ENCODE peak calls at places on chromosomes 7 and 10, in seven cellular contexts. One of them, this sample, is unnamed. For H3K9me3 and H3K4me1, the result is how much of the 10 kb centered on the place peaks cover.

GRCh38 chr10:99528867-99529285 is 3.9 kb upstream of the NKX2-3 start:
- DNase-seq in GM12878: no peak
- DNase-seq in endothelial cell of umbilical vein: peak
- DNase-seq in lower lobe of right lung: no peak
- DNase-seq in heart right ventricle: no peak
- DNase-seq in IMR-90: no peak
- DNase-seq in PC-3: no peak
- DNase-seq in this sample: no peak

GRCh38 chr7:36360244-36360643 is 29.4 kb upstream of the ANLN start:
- DNase-seq in IMR-90: no peak
- DNase-seq in GM12878: no peak
- DNase-seq in lower lobe of right lung: no peak
- DNase-seq in endothelial cell of umbilical vein: no peak
- DNase-seq in heart right ventricle: no peak
- DNase-seq in PC-3: no peak
- DNase-seq in this sample: no peak

GRCh38 chr10:31384589-31384949 is 65.6 kb downstream of the ZEB1 start:
- DNase-seq in heart right ventricle: no peak
- DNase-seq in lower lobe of right lung: no peak
- DNase-seq in GM12878: no peak
- DNase-seq in endothelial cell of umbilical vein: peak
- DNase-seq in PC-3: peak
- DNase-seq in IMR-90: peak
- DNase-seq in this sample: no peak

GRCh38 chr10:115968236-115968635 is 304.8 kb downstream of the GFRA1 start:
- DNase-seq in lower lobe of right lung: no peak
- DNase-seq in GM12878: no peak
- DNase-seq in heart right ventricle: no peak
- DNase-seq in endothelial cell of umbilical vein: no peak
- DNase-seq in PC-3: no peak
- DNase-seq in IMR-90: no peak
- DNase-seq in this sample: no peak

GRCh38 chr10:119162693-119163092 is 2.8 kb downstream of the SFXN4 start:
- DNase-seq in lower lobe of right lung: no peak
- DNase-seq in heart right ventricle: no peak
- DNase-seq in PC-3: no peak
- DNase-seq in IMR-90: no peak
- DNase-seq in endothelial cell of umbilical vein: no peak
- DNase-seq in GM12878: no peak
- DNase-seq in this sample: no peak

GRCh38 chr10:11049772-11050171 is 32.1 kb downstream of the CELF2 start:
- DNase-seq in IMR-90: no peak
- DNase-seq in GM12878: no peak
- DNase-seq in PC-3: no peak
- DNase-seq in endothelial cell of umbilical vein: no peak
- DNase-seq in lower lobe of right lung: no peak
- DNase-seq in heart right ventricle: no peak
- DNase-seq in this sample: no peak

GRCh38 chr7:155534691-155535090 is 11.7 kb downstream of the CNPY1 start:
- DNase-seq in PC-3: no peak
- DNase-seq in lower lobe of right lung: no peak
- DNase-seq in GM12878: no peak
- DNase-seq in endothelial cell of umbilical vein: no peak
- DNase-seq in heart right ventricle: no peak
- DNase-seq in IMR-90: no peak
- DNase-seq in this sample: no peak

GRCh38 chr7:98869374-98870070 is at the start of gene TMEM130:
- DNase-seq in IMR-90: no peak
- DNase-seq in endothelial cell of umbilical vein: no peak
- DNase-seq in heart right ventricle: no peak
- DNase-seq in PC-3: no peak
- DNase-seq in GM12878: no peak
- DNase-seq in lower lobe of right lung: peak
- DNase-seq in this sample: no peak

GRCh38 chr7:150322114-150322832 is 882 bp upstream of the LRRC61 start:
- DNase-seq in heart right ventricle: no peak
- DNase-seq in GM12878: no peak
- DNase-seq in endothelial cell of umbilical vein: no peak
- DNase-seq in IMR-90: no peak
- DNase-seq in PC-3: no peak
- DNase-seq in lower lobe of right lung: no peak
- DNase-seq in this sample: peak

GRCh38 chr10:43190775-43191174 is 52.5 kb downstream of the CSGALNACT2 start:
- DNase-seq in GM12878: no peak
- DNase-seq in heart right ventricle: no peak
- DNase-seq in PC-3: no peak
- DNase-seq in endothelial cell of umbilical vein: no peak
- DNase-seq in lower lobe of right lung: no peak
- DNase-seq in IMR-90: peak
- DNase-seq in this sample: no peak

GRCh38 chr10:90162464-90162863 is 461.1 kb downstream of the KIF20B start:
- DNase-seq in endothelial cell of umbilical vein: no peak
- DNase-seq in IMR-90: peak
- DNase-seq in heart right ventricle: no peak
- DNase-seq in GM12878: no peak
- DNase-seq in PC-3: no peak
- DNase-seq in lower lobe of right lung: no peak
- DNase-seq in this sample: no peak

DNA sequence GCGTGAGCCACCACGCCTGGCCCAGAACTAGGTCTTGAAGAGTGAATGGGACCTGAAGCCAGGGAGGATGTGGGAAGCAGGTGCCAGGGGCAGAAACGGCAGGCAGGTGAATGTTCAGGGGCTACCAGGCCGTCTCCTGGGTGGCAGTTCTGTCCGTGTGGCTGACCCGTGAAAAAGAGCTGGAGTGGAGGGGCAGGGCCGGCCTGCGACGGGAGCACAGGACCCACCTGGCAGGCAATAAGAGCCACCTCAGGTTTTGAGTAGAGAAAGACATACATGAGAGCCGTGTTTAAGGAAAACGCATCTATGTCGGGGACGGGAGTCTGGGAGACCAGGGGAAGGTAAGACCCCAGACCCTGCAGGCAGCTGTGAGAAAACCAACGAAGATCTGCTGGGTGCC is 70.7 kb upstream of the ATP6V0A4 start:
- DNase-seq in lower lobe of right lung: no peak
- DNase-seq in heart right ventricle: no peak
- DNase-seq in IMR-90: no peak
- DNase-seq in endothelial cell of umbilical vein: no peak
- DNase-seq in GM12878: no peak
- DNase-seq in PC-3: no peak
- DNase-seq in this sample: no peak
- H3K9me3 ChIP-seq in lower lobe of right lung: under half
- H3K9me3 ChIP-seq in heart right ventricle: under half
- H3K9me3 ChIP-seq in IMR-90: under half
- H3K9me3 ChIP-seq in endothelial cell of umbilical vein: under half
- H3K9me3 ChIP-seq in GM12878: under half
- H3K9me3 ChIP-seq in PC-3: under half
- H3K9me3 ChIP-seq in this sample: under half

GRCh38 chr10:62618576-62619408 is 185.7 kb upstream of the ADO start:
- DNase-seq in endothelial cell of umbilical vein: no peak
- DNase-seq in IMR-90: peak
- DNase-seq in lower lobe of right lung: peak
- DNase-seq in heart right ventricle: no peak
- DNase-seq in PC-3: peak
- DNase-seq in GM12878: no peak
- DNase-seq in this sample: peak

GRCh38 chr10:62619409-62619730 is 185.2 kb upstream of the ADO start:
- DNase-seq in GM12878: no peak
- DNase-seq in endothelial cell of umbilical vein: no peak
- DNase-seq in IMR-90: peak
- DNase-seq in heart right ventricle: no peak
- DNase-seq in lower lobe of right lung: no peak
- DNase-seq in PC-3: no peak
- DNase-seq in this sample: no peak

GRCh38 chr10:62617702-62618451 is 186.6 kb upstream of the ADO start:
- DNase-seq in IMR-90: no peak
- DNase-seq in endothelial cell of umbilical vein: no peak
- DNase-seq in PC-3: no peak
- DNase-seq in lower lobe of right lung: peak
- DNase-seq in heart right ventricle: no peak
- DNase-seq in GM12878: no peak
- DNase-seq in this sample: no peak

GRCh38 chr10:62614389-62615157 is 189.9 kb upstream of the ADO start:
- DNase-seq in GM12878: peak
- DNase-seq in endothelial cell of umbilical vein: no peak
- DNase-seq in heart right ventricle: no peak
- DNase-seq in IMR-90: peak
- DNase-seq in PC-3: peak
- DNase-seq in lower lobe of right lung: no peak
- DNase-seq in this sample: no peak

DNA sequence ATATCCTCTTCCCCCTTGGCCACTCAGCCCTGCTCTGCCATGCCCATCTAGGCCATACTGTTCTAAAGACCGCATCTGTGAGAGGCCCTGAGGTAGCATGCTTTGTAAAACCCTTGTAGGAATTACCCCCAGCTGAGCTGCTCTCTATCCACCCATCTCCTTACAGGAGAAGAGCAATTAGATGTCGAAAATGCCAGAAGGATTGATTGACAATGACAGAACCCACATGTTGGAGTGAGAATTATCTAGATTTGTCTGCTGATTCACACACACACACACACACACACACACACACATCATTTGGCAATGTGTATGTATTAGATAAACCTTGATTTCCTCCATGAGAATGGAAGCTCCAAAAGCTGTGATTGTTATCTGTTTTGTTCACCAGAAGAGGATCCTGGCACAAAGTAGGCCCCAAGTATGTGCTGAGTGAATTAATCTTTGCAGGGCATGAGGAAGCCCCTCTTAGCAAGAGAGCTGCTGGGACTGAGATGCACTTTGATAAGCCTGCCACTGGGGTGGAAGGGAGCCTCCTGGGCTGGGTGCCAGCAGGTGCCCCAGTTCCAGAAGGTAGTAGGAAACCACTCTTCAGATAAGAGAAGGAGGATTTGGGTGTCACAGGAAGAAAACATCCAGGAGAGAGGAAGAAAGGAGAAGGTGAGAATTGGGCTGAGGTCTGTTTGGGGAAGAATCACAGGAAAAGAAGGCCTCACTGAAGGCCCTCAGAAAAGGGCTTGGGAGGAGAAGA is 187.5 kb upstream of the ADO start:
- DNase-seq in PC-3: no peak
- DNase-seq in heart right ventricle: no peak
- DNase-seq in GM12878: no peak
- DNase-seq in IMR-90: no peak
- DNase-seq in endothelial cell of umbilical vein: no peak
- DNase-seq in lower lobe of right lung: no peak
- DNase-seq in this sample: no peak
- TF ChIP-seq CTCF in PC-3: no peak
- TF ChIP-seq CTCF in heart right ventricle: no peak
- TF ChIP-seq CTCF in GM12878: no peak
- TF ChIP-seq CTCF in IMR-90: no peak
- TF ChIP-seq CTCF in endothelial cell of umbilical vein: no peak
- TF ChIP-seq CTCF in lower lobe of right lung: no peak
- TF ChIP-seq CTCF in this sample: no peak

GRCh38 chr10:7388602-7389001 is 22.2 kb downstream of the SFMBT2 start:
- DNase-seq in GM12878: no peak
- DNase-seq in PC-3: no peak
- DNase-seq in IMR-90: no peak
- DNase-seq in heart right ventricle: no peak
- DNase-seq in lower lobe of right lung: no peak
- DNase-seq in endothelial cell of umbilical vein: no peak
- DNase-seq in this sample: no peak

GRCh38 chr10:7391748-7392147 is 19.1 kb downstream of the SFMBT2 start:
- DNase-seq in GM12878: no peak
- DNase-seq in heart right ventricle: no peak
- DNase-seq in endothelial cell of umbilical vein: no peak
- DNase-seq in lower lobe of right lung: no peak
- DNase-seq in PC-3: no peak
- DNase-seq in IMR-90: no peak
- DNase-seq in this sample: no peak

GRCh38 chr10:7385114-7385513 is 25.7 kb downstream of the SFMBT2 start:
- DNase-seq in PC-3: no peak
- DNase-seq in heart right ventricle: no peak
- DNase-seq in endothelial cell of umbilical vein: no peak
- DNase-seq in IMR-90: no peak
- DNase-seq in lower lobe of right lung: no peak
- DNase-seq in GM12878: no peak
- DNase-seq in this sample: no peak

GRCh38 chr10:7389844-7390243 is 21.0 kb downstream of the SFMBT2 start:
- DNase-seq in heart right ventricle: no peak
- DNase-seq in endothelial cell of umbilical vein: no peak
- DNase-seq in PC-3: no peak
- DNase-seq in GM12878: no peak
- DNase-seq in IMR-90: no peak
- DNase-seq in lower lobe of right lung: no peak
- DNase-seq in this sample: no peak

DNA sequence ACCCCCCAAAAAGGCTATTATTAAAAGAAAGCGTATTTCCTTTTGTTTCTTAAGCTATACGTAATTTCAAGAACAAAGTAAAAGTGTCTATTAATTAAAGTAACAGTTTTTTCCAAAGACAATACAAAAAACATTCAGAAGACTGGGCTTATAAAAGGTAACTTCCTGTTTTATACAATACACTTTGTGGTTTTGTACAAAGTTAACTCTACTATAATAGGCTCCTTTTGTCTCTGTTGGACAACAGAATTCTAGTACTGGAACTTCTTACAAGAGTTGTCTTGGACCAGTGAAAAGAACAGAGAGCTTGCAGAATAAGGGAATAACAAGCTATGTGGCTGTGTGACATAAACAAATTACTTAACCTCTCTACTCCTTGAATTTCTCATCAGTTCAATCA is 21.5 kb downstream of the SFMBT2 start:
- DNase-seq in IMR-90: no peak
- DNase-seq in lower lobe of right lung: no peak
- DNase-seq in heart right ventricle: no peak
- DNase-seq in PC-3: no peak
- DNase-seq in GM12878: no peak
- DNase-seq in endothelial cell of umbilical vein: no peak
- DNase-seq in this sample: no peak
- H3K4me1 ChIP-seq in IMR-90: under half
- H3K4me1 ChIP-seq in lower lobe of right lung: under half
- H3K4me1 ChIP-seq in heart right ventricle: under half
- H3K4me1 ChIP-seq in PC-3: under half
- H3K4me1 ChIP-seq in GM12878: under half
- H3K4me1 ChIP-seq in endothelial cell of umbilical vein: under half
- H3K4me1 ChIP-seq in this sample: under half

DNA sequence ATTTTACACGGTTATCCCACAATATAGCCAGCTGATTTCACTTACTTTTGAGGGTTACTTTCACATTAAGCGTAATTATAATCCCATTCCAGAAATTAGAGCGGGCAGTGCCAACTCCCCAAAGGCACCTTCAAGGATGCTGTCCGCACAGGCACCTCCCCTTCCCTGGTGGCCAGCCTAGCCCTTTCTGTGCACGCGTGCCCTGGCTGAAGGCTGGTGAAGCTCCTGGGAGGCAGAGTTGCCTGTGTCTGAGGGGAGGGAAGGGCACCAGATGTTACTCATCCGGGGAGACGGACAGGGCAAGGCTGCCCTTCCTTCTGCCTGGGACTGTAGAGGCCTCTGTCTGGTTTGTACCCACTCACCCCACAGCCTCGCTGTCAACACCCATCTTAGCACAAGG is 198.4 kb downstream of the TCERG1L start:
- DNase-seq in GM12878: no peak
- DNase-seq in heart right ventricle: no peak
- DNase-seq in lower lobe of right lung: no peak
- DNase-seq in PC-3: no peak
- DNase-seq in endothelial cell of umbilical vein: no peak
- DNase-seq in IMR-90: no peak
- DNase-seq in this sample: no peak
- H3K9me3 ChIP-seq in GM12878: under half
- H3K9me3 ChIP-seq in heart right ventricle: under half
- H3K9me3 ChIP-seq in lower lobe of right lung: under half
- H3K9me3 ChIP-seq in PC-3: under half
- H3K9me3 ChIP-seq in endothelial cell of umbilical vein: under half
- H3K9me3 ChIP-seq in IMR-90: under half
- H3K9me3 ChIP-seq in this sample: under half

GRCh38 chr7:120337308-120337907 is 64.4 kb downstream of the KCND2 start:
- DNase-seq in GM12878: no peak
- DNase-seq in lower lobe of right lung: no peak
- DNase-seq in heart right ventricle: no peak
- DNase-seq in endothelial cell of umbilical vein: peak
- DNase-seq in IMR-90: peak
- DNase-seq in PC-3: peak
- DNase-seq in this sample: no peak
- TF ChIP-seq CTCF in GM12878: peak
- TF ChIP-seq CTCF in lower lobe of right lung: no peak
- TF ChIP-seq CTCF in heart right ventricle: peak
- TF ChIP-seq CTCF in endothelial cell of umbilical vein: peak
- TF ChIP-seq CTCF in IMR-90: peak
- TF ChIP-seq CTCF in PC-3: peak
- TF ChIP-seq CTCF in this sample: no peak